ENCODE peak calls at places on chromosome 15, in four cellular contexts. J is IMR-90, Q is K562, Y is GM12878. U is an unnamed sample.

GRCh38 chr15:57302640-57303257 is 73.6 kb upstream of the CGNL1 start:
- DNase-seq in J (no peak), Q (no peak), Y (no peak), U (no peak)

GRCh38 chr15:23472678-23473077 is 25.6 kb upstream of the GOLGA6L2 start:
- DNase-seq in J (no peak), Q (no peak), Y (no peak), U (no peak)

GRCh38 chr15:86213420-86213819 is 133.7 kb downstream of the AGBL1 start:
- DNase-seq in J (no peak), Q (no peak), Y (no peak), U (no peak)

GRCh38 chr15:68589012-68589411 is 10.2 kb downstream of the CORO2B start:
- DNase-seq in J (no peak), Q (no peak), Y (no peak), U (no peak)

GRCh38 chr15:80429964-80430363 is 25.8 kb downstream of the ARNT2 start:
- DNase-seq in J (no peak), Q (no peak), Y (no peak), U (no peak)

GRCh38 chr15:79965836-79966630 is 5.0 kb downstream of the BCL2A1 start:
- DNase-seq in J (peak; percentile 59), Q (no peak), Y (no peak), U (no peak)

GRCh38 chr15:95556866-95557225 is 773.7 kb upstream of the NR2F2 start:
- DNase-seq in J (no peak), Q (no peak), Y (no peak), U (peak; percentile 93)

GRCh38 chr15:67149068-67149841 is 83.9 kb downstream of the SMAD3 start:
- DNase-seq in J (no peak), Q (no peak), Y (no peak), U (no peak)

GRCh38 chr15:74963213-74963612 is 6.6 kb upstream of the RPP25 start:
- DNase-seq in J (no peak), Q (no peak), Y (no peak), U (no peak)

GRCh38 chr15:41965441-41966413 is 6.6 kb downstream of the EHD4 start:
- DNase-seq in J (peak; percentile 41), Q (no peak), Y (no peak), U (no peak)

GRCh38 chr15:79886119-79886518 is 10.7 kb downstream of the MTHFS start:
- DNase-seq in J (no peak), Q (no peak), Y (no peak), U (no peak)

GRCh38 chr15:69474291-69474690 is 21.7 kb downstream of the RPLP1 start:
- DNase-seq in J (peak; percentile 74), Q (no peak), Y (no peak), U (peak; percentile 55)

GRCh38 chr15:90232196-90232595 is 1.5 kb downstream of the CIB1 start:
- DNase-seq in J (no peak), Q (no peak), Y (no peak), U (no peak)

GRCh38 chr15:76209948-76210347 is 101.3 kb downstream of the ETFA start:
- DNase-seq in J (no peak), Q (peak; percentile 38), Y (no peak), U (no peak)

GRCh38 chr15:67039349-67040075 is 25.9 kb upstream of the SMAD3 start:
- DNase-seq in J (no peak), Q (peak; percentile 39), Y (no peak), U (no peak)

GRCh38 chr15:94924971-94925593 is 693.7 kb downstream of the MCTP2 start:
- DNase-seq in J (no peak), Q (no peak), Y (no peak), U (peak; percentile 43)

GRCh38 chr15:67134577-67135492 is 69.4 kb downstream of the SMAD3 start:
- DNase-seq in J (no peak), Q (no peak), Y (no peak), U (no peak)

GRCh38 chr15:70099167-70099965 is 1.6 kb upstream of the TLE3 start:
- DNase-seq in J (peak; percentile 99), Q (peak; percentile 100), Y (peak; percentile 94), U (peak; percentile 100)

GRCh38 chr15:101029971-101030661 is 111.0 kb downstream of the LRRK1 start:
- DNase-seq in J (no peak), Q (no peak), Y (no peak), U (no peak)

GRCh38 chr15:88620995-88621772 is at the start of gene AEN:
- DNase-seq in J (peak; percentile 95), Q (peak; percentile 99), Y (peak; percentile 86), U (peak; percentile 98)

GRCh38 chr15:83582386-83582785 is 71.5 kb upstream of the ADAMTSL3 start:
- DNase-seq in J (peak; percentile 7), Q (no peak), Y (no peak), U (no peak)

GRCh38 chr15:80247320-80247719 is 4.7 kb downstream of the CTXND1 start:
- DNase-seq in J (no peak), Q (no peak), Y (no peak), U (no peak)

GRCh38 chr15:41656188-41656587 is 4.0 kb upstream of the MGA start:
- DNase-seq in J (peak; percentile 44), Q (no peak), Y (no peak), U (no peak)

GRCh38 chr15:53378096-53378620 is 381.3 kb downstream of the WDR72 start:
- DNase-seq in J (no peak), Q (no peak), Y (no peak), U (no peak)

GRCh38 chr15:41919954-41920538 is 26.2 kb upstream of the SPTBN5 start:
- DNase-seq in J (peak; percentile 97), Q (no peak), Y (no peak), U (peak; percentile 97)

GRCh38 chr15:70008697-70009285 is 88.9 kb downstream of the TLE3 start:
- DNase-seq in J (no peak), Q (no peak), Y (no peak), U (no peak)

GRCh38 chr15:44295909-44296420 is 7.4 kb downstream of the GOLM2 start:
- DNase-seq in J (peak; percentile 45), Q (peak; percentile 15), Y (no peak), U (no peak)

GRCh38 chr15:80424381-80424780 is 20.2 kb downstream of the ARNT2 start:
- DNase-seq in J (no peak), Q (no peak), Y (no peak), U (no peak)

GRCh38 chr15:51181905-51182304 is 87.2 kb upstream of the TNFAIP8L3 start:
- DNase-seq in J (no peak), Q (no peak), Y (no peak), U (no peak)

GRCh38 chr15:25180606-25181289 is 226.0 kb downstream of the SNRPN start:
- DNase-seq in J (no peak), Q (no peak), Y (no peak), U (no peak)

GRCh38 chr15:91243806-91244205 is 143.7 kb downstream of the SV2B start:
- DNase-seq in J (no peak), Q (no peak), Y (no peak), U (no peak)

GRCh38 chr15:37098468-37099320 is 1.7 kb downstream of the MEIS2 start:
- DNase-seq in J (peak; percentile 35), Q (peak; percentile 43), Y (no peak), U (peak; percentile 56)

GRCh38 chr15:92803852-92804609 is 96.1 kb upstream of the CHD2 start:
- DNase-seq in J (peak; percentile 100), Q (peak; percentile 73), Y (peak; percentile 65), U (peak; percentile 28)

GRCh38 chr15:66631616-66632263 is 65.9 kb upstream of the LCTL start:
- DNase-seq in J (no peak), Q (no peak), Y (no peak), U (no peak)

GRCh38 chr15:45185903-45186770 is 1.6 kb downstream of the SHF start:
- DNase-seq in J (peak; percentile 20), Q (no peak), Y (no peak), U (no peak)

GRCh38 chr15:41233367-41233771 is 2.3 kb downstream of the CHP1 start:
- DNase-seq in J (peak; percentile 86), Q (peak; percentile 40), Y (no peak), U (peak; percentile 45)

GRCh38 chr15:66080791-66081475 is 172.6 kb downstream of the MEGF11 start:
- DNase-seq in J (peak; percentile 58), Q (no peak), Y (no peak), U (no peak)

DNA sequence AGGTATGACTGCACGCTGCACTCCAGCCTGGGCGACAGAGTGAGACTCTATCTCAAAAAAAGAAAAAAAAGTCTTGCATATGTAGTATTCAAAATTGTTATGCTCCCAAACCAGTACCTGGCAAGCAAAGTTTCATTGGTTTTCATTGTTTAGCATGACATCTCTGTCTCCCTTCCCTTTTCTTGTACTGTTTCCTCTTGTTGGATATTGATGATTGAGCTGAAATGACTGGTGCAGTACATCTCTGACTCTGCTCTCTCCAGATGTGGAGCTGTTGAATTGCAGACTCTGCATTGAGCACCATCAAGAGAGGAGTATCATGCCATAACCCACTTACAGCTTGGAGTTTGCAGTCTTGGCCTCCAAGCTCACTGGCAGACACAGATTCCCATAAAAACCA is 77.2 kb downstream of the FAM81A start:
- DNase-seq in J (no peak), Q (no peak), Y (no peak), U (no peak)
- TF ChIP-seq FOS in J (no peak), Q (no peak), Y (no peak), U (no peak)

GRCh38 chr15:40105517-40106202 is 3.0 kb downstream of the BMF start:
- DNase-seq in J (no peak), Q (no peak), Y (no peak), U (no peak)
- TF ChIP-seq FOS in J (no peak), Q (no peak), Y (no peak), U (no peak)

DNA sequence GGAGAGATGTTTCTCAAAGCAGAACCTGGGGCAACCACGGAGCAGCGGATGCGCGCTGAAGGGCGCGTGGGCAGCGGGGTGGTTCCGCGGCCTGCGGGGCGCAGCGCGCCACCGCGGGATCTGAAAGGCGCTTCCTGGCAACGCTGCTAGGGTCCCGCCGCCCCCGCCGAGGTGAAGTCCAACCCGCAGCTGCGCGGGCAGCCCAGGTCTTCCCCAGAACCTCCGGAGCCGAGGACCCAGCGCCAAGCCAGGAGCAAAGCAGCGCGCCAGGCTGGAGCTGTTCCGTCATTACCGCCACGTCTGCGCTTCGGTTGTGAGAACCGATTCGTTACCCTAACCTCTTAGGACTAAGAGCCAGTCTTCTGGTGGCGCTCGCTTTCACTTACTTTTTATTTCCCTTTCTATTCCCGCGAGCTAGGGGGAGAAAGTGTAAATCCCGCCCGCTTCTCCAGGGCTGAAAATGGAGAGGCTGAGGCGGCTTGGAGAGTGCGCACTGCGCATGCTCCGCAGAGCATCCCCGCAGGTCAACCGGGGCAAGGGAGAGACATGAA is 3.2 kb upstream of the GABRG3 start:
- DNase-seq in J (no peak), Q (no peak), Y (no peak), U (no peak)
- TF ChIP-seq FOS in J (no peak), Q (no peak), Y (no peak), U (no peak)

GRCh38 chr15:39083213-39083612 is 497.7 kb upstream of the THBS1 start:
- DNase-seq in J (peak; percentile 51), Q (no peak), Y (no peak), U (no peak)
- TF ChIP-seq FOS in J (no peak), Q (no peak), Y (no peak), U (no peak)

GRCh38 chr15:98724495-98724894 is 76.2 kb downstream of the IGF1R start:
- DNase-seq in J (no peak), Q (no peak), Y (no peak), U (no peak)
- TF ChIP-seq FOS in J (no peak), Q (no peak), Y (no peak), U (no peak)